ENCODE peak calls at places on chromosomes 13 and 19, in seven cellular contexts. A, U, H, R, S, G and F are unnamed samples.

GRCh38 chr19:19171821-19172532 is 1.9 kb upstream of the MEF2B start:
- DNase-seq in A (no peak), G (no peak), U (no peak), H (peak), S (no peak), R (peak), F (peak)

GRCh38 chr13:35549481-35549880 is 73.0 kb upstream of the MAB21L1 start:
- DNase-seq in H (peak), S (no peak), R (peak), A (no peak), G (no peak), U (no peak), F (no peak)

GRCh38 chr19:5292453-5292842 is 48.2 kb downstream of the PTPRS start:
- DNase-seq in U (no peak), R (no peak), G (no peak), S (no peak), A (no peak), H (peak), F (no peak)

GRCh38 chr19:43546581-43546980 is 13.6 kb downstream of the ZNF575 start:
- DNase-seq in R (no peak), G (no peak), A (no peak), S (no peak), H (no peak), U (no peak), F (no peak)

GRCh38 chr19:50534478-50534877 is 20.8 kb upstream of the ASPDH start:
- DNase-seq in S (no peak), A (no peak), U (no peak), R (no peak), G (no peak), H (no peak), F (no peak)

GRCh38 chr13:88823114-88823513 is 1151.9 kb downstream of the SLITRK5 start:
- DNase-seq in S (no peak), G (no peak), H (no peak), U (no peak), A (no peak), R (no peak), F (no peak)

GRCh38 chr19:16836115-16836905 is 7.1 kb downstream of the SIN3B start:
- DNase-seq in R (no peak), S (no peak), G (no peak), H (no peak), A (peak), U (no peak), F (no peak)

GRCh38 chr19:41774515-41774980 is 19.2 kb downstream of the CEACAM6 start:
- DNase-seq in U (peak), S (no peak), G (no peak), R (no peak), H (no peak), A (no peak), F (no peak)

GRCh38 chr13:26017196-26017921 is 34.5 kb downstream of the SHISA2 start:
- DNase-seq in R (no peak), G (no peak), S (peak), H (no peak), U (no peak), A (no peak), F (no peak)

GRCh38 chr19:5498817-5499535 is 43.8 kb downstream of the ZNRF4 start:
- DNase-seq in R (no peak), G (no peak), A (no peak), H (no peak), U (no peak), S (peak), F (no peak)

GRCh38 chr19:29665826-29666633 is 769 bp downstream of the PLEKHF1 start:
- DNase-seq in R (no peak), A (peak), U (no peak), H (peak), G (no peak), S (peak), F (peak)

GRCh38 chr13:29474991-29475390 is 120.5 kb downstream of the SLC7A1 start:
- DNase-seq in U (no peak), A (no peak), R (peak), S (no peak), H (no peak), G (peak), F (no peak)

GRCh38 chr13:113509989-113510388 is 19.5 kb upstream of the DCUN1D2 start:
- DNase-seq in U (no peak), S (no peak), G (no peak), A (no peak), R (no peak), H (no peak), F (no peak)

GRCh38 chr13:47549219-47549752 is 451.8 kb downstream of the SUCLA2 start:
- DNase-seq in A (no peak), G (no peak), R (no peak), U (no peak), H (no peak), S (no peak), F (no peak)

GRCh38 chr19:46624958-46625661 is at the start of gene PTGIR:
- DNase-seq in S (no peak), G (no peak), A (peak), R (no peak), U (no peak), H (peak), F (peak)

GRCh38 chr19:36140289-36141038 is 598 bp downstream of the CAPNS1 start:
- DNase-seq in S (peak), A (peak), H (peak), G (peak), R (no peak), U (no peak), F (no peak)

GRCh38 chr13:32587014-32587773 is 942 bp downstream of the PDS5B start:
- DNase-seq in S (peak), R (no peak), G (peak), H (peak), U (peak), A (peak), F (peak)

GRCh38 chr19:31350693-31351211 is 1.5 kb upstream of the TSHZ3 start:
- DNase-seq in H (peak), A (peak), U (no peak), R (no peak), S (peak), G (peak), F (peak)

GRCh38 chr19:860481-861098 is 1.1 kb downstream of the CFD start:
- DNase-seq in H (peak), U (peak), A (peak), S (no peak), G (peak), R (no peak), F (peak)

GRCh38 chr13:70370924-70371323 is 262.7 kb upstream of the KLHL1 start:
- DNase-seq in A (no peak), U (no peak), S (no peak), H (no peak), G (no peak), R (no peak), F (no peak)

GRCh38 chr13:24618219-24618955 is 61.8 kb upstream of the ATP12A start:
- DNase-seq in U (peak), A (no peak), H (no peak), G (no peak), S (no peak), R (no peak), F (no peak)

GRCh38 chr13:99113351-99113750 is 87.3 kb upstream of the UBAC2 start:
- DNase-seq in U (no peak), A (no peak), H (no peak), G (no peak), S (no peak), R (no peak), F (no peak)

GRCh38 chr13:110498327-110498726 is 63.2 kb downstream of the RAB20 start:
- DNase-seq in H (no peak), U (no peak), G (no peak), A (no peak), R (no peak), S (no peak), F (peak)

GRCh38 chr19:611506-611869 is 21.8 kb downstream of the HCN2 start:
- DNase-seq in R (peak), H (peak), G (no peak), S (no peak), A (no peak), U (peak), F (no peak)

GRCh38 chr13:23796546-23796945 is 92.7 kb downstream of the MIPEP start:
- DNase-seq in H (no peak), A (no peak), G (no peak), R (no peak), U (no peak), S (no peak), F (no peak)

GRCh38 chr19:33804021-33804799 is 7.5 kb downstream of the KCTD15 start:
- DNase-seq in R (no peak), G (no peak), A (peak), U (no peak), S (peak), H (peak), F (no peak)